ENCODE peak calls at places on chromosomes 16 and 17, in ten cellular contexts. I is A549, L is cardiac muscle cell, Y is Caco-2, H is keratinocyte, G is endothelial cell of umbilical vein, Q is neural progenitor cell, P is psoas muscle, K is tibial nerve, M is tibial artery. F is an unnamed sample. For H3K4me1, the result is how much of the 10 kb centered on the place peaks cover.

GRCh38 chr16:27759947-27760844 is 210.3 kb downstream of the KATNIP start:
- DNase-seq in K (no peak), P (no peak), Y (no peak), Q (no peak), M (no peak), L (no peak), I (no peak), G (no peak), H (no peak), F (peak)

GRCh38 chr16:77298638-77299360 is 99.6 kb downstream of the SYCE1L start:
- DNase-seq in I (peak), G (peak), Q (no peak), H (no peak), L (no peak), K (peak), Y (peak), P (no peak), M (peak), F (no peak)

GRCh38 chr17:78748048-78748729 is 33.9 kb downstream of the CYTH1 start:
- DNase-seq in M (peak), Q (no peak), H (no peak), I (no peak), Y (no peak), G (no peak), K (peak), L (no peak), P (no peak), F (no peak)

GRCh38 chr17:15091825-15092224 is 173.3 kb downstream of the PMP22 start:
- DNase-seq in M (no peak), K (no peak), P (no peak), Q (peak), H (no peak), Y (no peak), I (no peak), G (no peak), L (no peak), F (peak)

GRCh38 chr17:62852195-62852594 is 44.1 kb upstream of the MARCHF10 start:
- DNase-seq in I (no peak), P (no peak), Q (no peak), M (no peak), Y (no peak), K (no peak), G (no peak), L (no peak), H (no peak), F (no peak)

GRCh38 chr17:59331929-59332889 is 754 bp downstream of the YPEL2 start:
- DNase-seq in P (peak), I (no peak), H (no peak), K (peak), Y (no peak), G (no peak), Q (peak), L (peak), M (peak), F (peak)

GRCh38 chr17:10096556-10096955 is 101.8 kb downstream of the GAS7 start:
- DNase-seq in K (no peak), M (no peak), L (no peak), Y (no peak), G (no peak), H (no peak), I (no peak), P (no peak), Q (no peak), F (no peak)

GRCh38 chr17:42866631-42867575 is 15.9 kb downstream of the AOC3 start:
- DNase-seq in P (no peak), Y (no peak), Q (no peak), H (no peak), M (no peak), L (no peak), K (no peak), G (no peak), I (no peak), F (no peak)

GRCh38 chr16:50386139-50386538 is 17.4 kb upstream of the BRD7 start:
- DNase-seq in L (no peak), K (no peak), I (no peak), G (no peak), P (no peak), Q (no peak), H (no peak), Y (peak), M (no peak), F (no peak)

GRCh38 chr16:3046506-3047386 is at the start of gene MMP25:
- DNase-seq in G (no peak), M (no peak), Y (no peak), I (no peak), Q (peak), K (no peak), H (no peak), P (no peak), L (no peak), F (no peak)

GRCh38 chr16:73006021-73006420 is 41.9 kb downstream of the ZFHX3 start:
- DNase-seq in M (peak), Q (no peak), I (no peak), K (no peak), H (no peak), L (no peak), P (no peak), G (no peak), Y (no peak), F (no peak)

GRCh38 chr16:80591071-80591935 is 50.5 kb downstream of the DYNLRB2 start:
- DNase-seq in Q (no peak), I (no peak), Y (no peak), H (no peak), M (no peak), P (no peak), L (no peak), K (no peak), G (no peak), F (no peak)

GRCh38 chr17:4514779-4515178 is 16.1 kb downstream of the SPNS2 start:
- DNase-seq in Q (no peak), L (no peak), K (no peak), I (no peak), G (no peak), H (no peak), P (no peak), M (no peak), Y (no peak), F (peak)

GRCh38 chr17:4514206-4514605 is 15.5 kb downstream of the SPNS2 start:
- DNase-seq in H (no peak), K (no peak), I (no peak), P (no peak), Y (peak), G (no peak), Q (peak), L (peak), M (no peak), F (no peak)

GRCh38 chr17:4511199-4511932 is 12.7 kb downstream of the SPNS2 start:
- DNase-seq in M (no peak), I (no peak), L (no peak), Q (no peak), K (no peak), G (no peak), Y (no peak), P (no peak), H (no peak), F (no peak)

GRCh38 chr17:4512156-4513112 is 13.8 kb downstream of the SPNS2 start:
- DNase-seq in H (no peak), I (no peak), Q (no peak), P (no peak), Y (no peak), L (no peak), G (no peak), K (no peak), M (no peak), F (no peak)

GRCh38 chr17:4513113-4514032 is 14.7 kb downstream of the SPNS2 start:
- DNase-seq in L (no peak), K (no peak), H (no peak), Y (no peak), Q (no peak), I (no peak), G (no peak), M (no peak), P (no peak), F (no peak)
- H3K4me1 ChIP-seq in L (under half), K (under half), H (under half), Y (under half), Q (under half), I (under half), G (under half), M (under half), P (under half), F (half or more)

GRCh38 chr16:68328860-68329370 is 18.1 kb downstream of the PRMT7 start:
- DNase-seq in Q (no peak), P (no peak), H (no peak), G (no peak), L (no peak), M (no peak), I (no peak), Y (peak), K (no peak), F (no peak)
- TF ChIP-seq CTCF in Q (no peak), P (no peak), H (no peak), G (no peak), L (no peak), M (no peak), I (no peak), Y (no peak), K (no peak), F (no peak)

DNA sequence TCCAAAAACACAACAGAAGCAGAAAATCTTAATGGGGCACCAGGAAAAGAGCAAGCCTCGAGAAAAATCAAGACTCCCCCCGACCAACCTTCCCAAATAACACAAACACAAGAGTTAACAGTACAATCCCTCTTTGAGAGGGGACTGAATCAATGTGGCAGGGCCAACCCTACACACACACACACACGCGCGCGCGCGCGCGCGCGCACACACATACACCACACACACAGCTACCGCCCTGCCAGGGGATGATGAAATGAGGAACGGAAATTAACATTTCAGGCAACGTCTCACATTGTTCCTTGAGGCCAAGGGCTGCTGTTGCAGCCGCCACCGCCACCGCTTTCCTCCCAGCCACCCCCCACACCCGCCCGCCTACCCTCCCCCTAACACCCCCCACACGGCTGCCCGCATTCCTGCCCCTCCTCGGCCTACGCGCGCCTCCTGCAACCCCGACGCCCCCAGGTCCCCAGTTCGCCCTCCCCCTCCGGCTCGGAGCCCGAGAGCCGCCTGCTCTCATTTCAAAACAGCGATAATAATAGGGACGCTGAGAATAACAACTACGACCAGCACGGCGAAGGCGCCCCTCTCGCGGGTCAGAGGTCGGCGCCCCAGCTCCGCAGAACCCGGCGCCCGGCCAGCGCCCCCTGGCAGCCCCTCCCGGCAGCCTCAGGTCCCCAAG is 1.2 kb downstream of the ANKRD11 start:
- DNase-seq in M (peak), P (peak), H (no peak), K (peak), I (peak), L (peak), G (peak), Y (peak), Q (peak), F (peak)
- H3K4me1 ChIP-seq in M (half or more), P (half or more), H (under half), K (under half), I (under half), L (under half), G (under half), Y (under half), Q (under half), F (half or more)

GRCh38 chr17:18184143-18185007 is 747 bp downstream of the ALKBH5 start:
- DNase-seq in H (no peak), L (peak), I (no peak), Q (peak), Y (peak), P (peak), M (peak), G (peak), K (peak), F (peak)
- TF ChIP-seq CTCF in H (peak), L (no peak), I (no peak), Q (no peak), Y (no peak), P (no peak), M (no peak), G (no peak), K (no peak), F (no peak)

F was measured in upper lobe of left lung.